ENCODE peak calls at places on chromosomes 12 and 14, in ten cellular contexts. A is lower lobe of right lung; H is adrenal gland; B is psoas muscle; T is CD4-positive, alpha-beta memory T cell; W is mammary epithelial cell; V is Peyer's patch; E is H9; F is tibial nerve; S is MG63. I is an unnamed sample. For H3K9me3, the result is how much of the 10 kb centered on the place peaks cover.

GRCh38 chr12:13223176-13223806 is 26.8 kb downstream of the EMP1 start:
- DNase-seq in A (no peak), H (no peak), B (no peak), T (no peak), W (peak), V (no peak), E (no peak), F (no peak), S (peak), I (no peak)

GRCh38 chr14:24181251-24182077 is 7.2 kb downstream of the IPO4 start:
- DNase-seq in A (no peak), H (no peak), B (no peak), T (no peak), W (no peak), V (no peak), E (no peak), F (no peak), S (no peak), I (no peak)

GRCh38 chr12:52023182-52023975 is 16.6 kb downstream of the TAMALIN start:
- DNase-seq in A (peak), H (peak), B (peak), T (peak), W (peak), V (peak), E (peak), F (peak), S (peak), I (peak)

GRCh38 chr12:3225154-3225795 is 148.1 kb downstream of the TSPAN9 start:
- DNase-seq in A (no peak), H (no peak), B (no peak), T (no peak), W (no peak), V (no peak), E (no peak), F (no peak), S (no peak), I (no peak)

GRCh38 chr12:85796001-85796400 is 40.2 kb downstream of the RASSF9 start:
- DNase-seq in A (no peak), H (no peak), B (no peak), T (no peak), W (no peak), V (no peak), E (no peak), F (no peak), S (no peak), I (no peak)

GRCh38 chr14:66395300-66395699 is 90.9 kb upstream of the CCDC196 start:
- DNase-seq in A (no peak), H (no peak), B (no peak), T (peak), W (peak), V (no peak), E (no peak), F (no peak), S (no peak), I (no peak)

GRCh38 chr12:75935544-75936242 is 95.9 kb downstream of the PHLDA1 start:
- DNase-seq in A (no peak), H (no peak), B (no peak), T (no peak), W (no peak), V (no peak), E (no peak), F (no peak), S (no peak), I (no peak)

GRCh38 chr14:54350196-54350595 is 46.6 kb upstream of the CDKN3 start:
- DNase-seq in A (no peak), H (peak), B (no peak), T (no peak), W (no peak), V (no peak), E (no peak), F (no peak), S (no peak), I (no peak)

GRCh38 chr14:51643137-51643536 is 8.6 kb upstream of the FRMD6 start:
- DNase-seq in A (no peak), H (no peak), B (no peak), T (no peak), W (peak), V (no peak), E (no peak), F (no peak), S (no peak), I (no peak)

GRCh38 chr12:124821252-124822200 is 42.1 kb downstream of the SCARB1 start:
- DNase-seq in A (no peak), H (peak), B (no peak), T (no peak), W (no peak), V (no peak), E (no peak), F (no peak), S (no peak), I (no peak)

DNA sequence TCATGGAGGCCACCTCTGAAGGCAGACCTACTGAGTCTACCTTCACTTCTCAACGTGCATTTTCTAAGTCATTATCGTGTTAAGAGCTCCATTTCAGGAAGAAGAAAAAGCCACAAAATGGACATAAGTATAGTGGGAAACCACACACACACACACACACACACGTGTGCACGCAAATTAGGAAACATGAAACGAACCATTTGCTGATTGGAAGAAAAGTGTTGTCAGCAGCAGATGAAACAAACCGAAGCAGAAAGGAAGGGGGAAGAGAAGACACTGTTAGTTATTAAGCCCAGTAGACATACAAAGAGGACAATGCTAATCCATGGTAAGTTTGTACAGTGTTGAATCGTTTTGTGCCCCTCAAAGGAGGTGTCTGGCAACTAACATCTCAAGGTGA is 9.9 kb upstream of the VPS33A start:
- DNase-seq in A (no peak), H (no peak), B (no peak), T (no peak), W (no peak), V (no peak), E (no peak), F (no peak), S (no peak), I (no peak)
- H3K9me3 ChIP-seq in A (under half), H (under half), B (under half), T (under half), W (under half), V (under half), E (under half), F (under half), S (under half), I (under half)

GRCh38 chr12:103739546-103739945 is 101.5 kb downstream of the NT5DC3 start:
- DNase-seq in A (no peak), H (no peak), B (no peak), T (no peak), W (no peak), V (no peak), E (no peak), F (no peak), S (no peak), I (no peak)
- H3K9me3 ChIP-seq in A (under half), H (under half), B (under half), T (under half), W (under half), V (under half), E (under half), F (under half), S (under half), I (under half)

GRCh38 chr12:34300376-34301250 is 278.3 kb downstream of the ALG10 start:
- DNase-seq in A (peak), H (no peak), B (no peak), T (no peak), W (no peak), V (no peak), E (no peak), F (no peak), S (no peak), I (no peak)

GRCh38 chr12:34302131-34302885 is 280.0 kb downstream of the ALG10 start:
- DNase-seq in A (peak), H (no peak), B (no peak), T (no peak), W (no peak), V (no peak), E (no peak), F (no peak), S (no peak), I (no peak)

GRCh38 chr12:34303091-34303870 is 281.0 kb downstream of the ALG10 start:
- DNase-seq in A (peak), H (no peak), B (no peak), T (no peak), W (no peak), V (no peak), E (no peak), F (no peak), S (no peak), I (no peak)

GRCh38 chr12:34299802-34300193 is 277.5 kb downstream of the ALG10 start:
- DNase-seq in A (peak), H (no peak), B (peak), T (no peak), W (no peak), V (no peak), E (no peak), F (no peak), S (no peak), I (no peak)

GRCh38 chr12:34301251-34302130 is 279.2 kb downstream of the ALG10 start:
- DNase-seq in A (peak), H (no peak), B (no peak), T (no peak), W (no peak), V (no peak), E (no peak), F (no peak), S (no peak), I (no peak)
- H3K9me3 ChIP-seq in A (under half), H (under half), B (under half), T (under half), W (half or more), V (under half), E (half or more), F (under half), S (under half), I (under half)

GRCh38 chr14:103131580-103131979 is 8.3 kb downstream of the TNFAIP2 start:
- DNase-seq in A (no peak), H (no peak), B (no peak), T (no peak), W (no peak), V (no peak), E (no peak), F (no peak), S (no peak), I (no peak)
- H3K9me3 ChIP-seq in A (under half), H (under half), B (under half), T (under half), W (under half), V (under half), E (under half), F (under half), S (under half), I (under half)

GRCh38 chr12:121779422-121779895 is 14.0 kb downstream of the RHOF start:
- DNase-seq in A (no peak), H (no peak), B (no peak), T (no peak), W (no peak), V (no peak), E (no peak), F (no peak), S (no peak), I (no peak)
- H3K9me3 ChIP-seq in A (under half), H (under half), B (under half), T (under half), W (under half), V (under half), E (under half), F (under half), S (under half), I (under half)

I was measured in T-helper 17 cell.